ENCODE peak calls at places on chromosomes 13 and 19, in nine cellular contexts. S is PC-3, V is GM23248, G is GM23338, T is neural progenitor cell, A is SK-N-SH, P is hepatocyte, Q is OCI-LY7, H is HCT116. U is an unnamed sample. For H3K36me3, the result is how much of the 10 kb centered on the place peaks cover.

GRCh38 chr19:57118848-57119247 is 937 bp upstream of the USP29 start:
- DNase-seq in P (no peak), Q (no peak), H (no peak), T (no peak), S (no peak), A (no peak), G (no peak), V (no peak), U (no peak)

GRCh38 chr13:60164490-60164889 is 762 bp upstream of the DIAPH3 start:
- DNase-seq in H (no peak), S (peak), A (no peak), Q (no peak), G (peak), T (peak), V (peak), P (no peak), U (no peak)

GRCh38 chr19:50358483-50359431 is 6.7 kb downstream of the NAPSA start:
- DNase-seq in Q (no peak), V (peak), P (no peak), S (peak), G (no peak), T (no peak), A (peak), H (no peak), U (no peak)

GRCh38 chr13:44416297-44416696 is 42.7 kb downstream of the SERP2 start:
- DNase-seq in A (no peak), T (no peak), G (no peak), V (no peak), H (no peak), S (no peak), Q (no peak), P (no peak), U (no peak)

GRCh38 chr13:27516103-27516502 is 65.7 kb upstream of the MTIF3 start:
- DNase-seq in V (no peak), Q (no peak), P (no peak), G (no peak), H (no peak), S (no peak), A (no peak), T (no peak), U (no peak)

GRCh38 chr13:23025848-23026608 is 154.8 kb upstream of the SGCG start:
- DNase-seq in T (no peak), G (no peak), Q (no peak), S (no peak), H (no peak), P (peak), A (no peak), V (no peak), U (no peak)

GRCh38 chr13:43472344-43472743 is 314.4 kb downstream of the ENOX1 start:
- DNase-seq in G (no peak), H (no peak), V (no peak), P (no peak), Q (no peak), A (no peak), T (no peak), S (no peak), U (no peak)

GRCh38 chr13:110564472-110564985 is 3.0 kb upstream of the RAB20 start:
- DNase-seq in A (no peak), H (no peak), S (no peak), Q (no peak), T (no peak), G (no peak), P (no peak), V (no peak), U (no peak)

GRCh38 chr19:46623915-46624502 is 880 bp downstream of the PTGIR start:
- DNase-seq in S (no peak), G (no peak), P (no peak), T (no peak), Q (no peak), A (no peak), H (no peak), V (no peak), U (no peak)

GRCh38 chr13:55963934-55964333 is 1176.8 kb upstream of the PRR20A start:
- DNase-seq in T (no peak), V (no peak), G (no peak), S (no peak), A (no peak), P (no peak), H (no peak), Q (no peak), U (no peak)

GRCh38 chr13:73223372-73223781 is 164.6 kb downstream of the KLF5 start:
- DNase-seq in P (no peak), H (no peak), Q (no peak), A (no peak), S (peak), V (no peak), T (no peak), G (no peak), U (peak)

GRCh38 chr13:65784088-65784816 is 1445.9 kb downstream of the PCDH9 start:
- DNase-seq in P (no peak), S (no peak), H (no peak), T (no peak), A (no peak), V (no peak), Q (no peak), G (no peak), U (no peak)

GRCh38 chr13:41457589-41458186 is 338 bp downstream of the RGCC start:
- DNase-seq in G (peak), H (no peak), Q (peak), P (peak), V (peak), S (no peak), A (peak), T (no peak), U (peak)

GRCh38 chr13:112775791-112776279 is 86.0 kb downstream of the ATP11A start:
- DNase-seq in Q (no peak), S (no peak), A (peak), P (no peak), V (no peak), T (peak), H (no peak), G (no peak), U (no peak)

GRCh38 chr13:20749377-20749776 is 24.4 kb downstream of the EEF1AKMT1 start:
- DNase-seq in V (no peak), T (no peak), S (no peak), P (no peak), H (no peak), G (no peak), A (no peak), Q (no peak), U (no peak)

GRCh38 chr19:41159861-41160260 is 33.2 kb upstream of the CYP2S1 start:
- DNase-seq in Q (no peak), A (no peak), G (no peak), P (no peak), S (no peak), H (no peak), T (no peak), V (no peak), U (no peak)

GRCh38 chr19:8571006-8571411 is 6.2 kb downstream of the MYO1F start:
- DNase-seq in Q (no peak), P (no peak), A (no peak), T (no peak), S (peak), G (no peak), H (no peak), V (peak), U (peak)

GRCh38 chr19:49554701-49555181 is 25.6 kb downstream of the NOSIP start:
- DNase-seq in H (no peak), Q (no peak), A (no peak), P (no peak), V (peak), G (no peak), S (no peak), T (no peak), U (no peak)

GRCh38 chr13:101211261-101211660 is 205.0 kb downstream of the NALCN start:
- DNase-seq in H (no peak), P (no peak), A (no peak), V (peak), T (no peak), Q (no peak), G (no peak), S (peak), U (no peak)

GRCh38 chr19:45443462-45444317 is 20.0 kb upstream of the ERCC1 start:
- DNase-seq in T (peak), G (peak), P (peak), A (peak), S (peak), V (peak), H (peak), Q (peak), U (no peak)

GRCh38 chr19:1610579-1610978 is 5.3 kb upstream of the UQCR11 start:
- DNase-seq in H (no peak), P (no peak), V (no peak), S (no peak), Q (no peak), A (no peak), G (no peak), T (no peak), U (no peak)

GRCh38 chr19:30691767-30692516 is 319.8 kb downstream of the ZNF536 start:
- DNase-seq in V (no peak), H (no peak), G (no peak), Q (no peak), T (no peak), A (peak), S (no peak), P (no peak), U (no peak)

GRCh38 chr19:47210689-47211316 is 20.2 kb downstream of the BBC3 start:
- DNase-seq in P (peak), A (peak), S (peak), G (peak), V (peak), T (peak), Q (peak), H (no peak), U (peak)

GRCh38 chr13:27549406-27549981 is 70.8 kb downstream of the LNX2 start:
- DNase-seq in Q (no peak), H (no peak), V (no peak), P (peak), G (no peak), S (peak), T (no peak), A (no peak), U (no peak)

GRCh38 chr19:17549088-17549740 is 6.2 kb upstream of the COLGALT1 start:
- DNase-seq in A (no peak), V (no peak), P (no peak), T (no peak), G (no peak), Q (no peak), H (peak), S (no peak), U (no peak)

GRCh38 chr19:23542562-23542961 is 144.4 kb downstream of the ZNF675 start:
- DNase-seq in A (no peak), Q (no peak), H (no peak), T (no peak), V (no peak), S (no peak), P (no peak), G (no peak), U (no peak)

GRCh38 chr19:38744906-38745305 is 632 bp upstream of the CAPN12 start:
- DNase-seq in Q (no peak), T (no peak), A (no peak), P (no peak), G (no peak), V (no peak), S (no peak), H (no peak), U (no peak)

GRCh38 chr13:112489199-112489598 is 98.8 kb downstream of the TUBGCP3 start:
- DNase-seq in H (no peak), V (no peak), A (no peak), T (no peak), S (no peak), Q (no peak), P (no peak), G (no peak), U (no peak)

DNA sequence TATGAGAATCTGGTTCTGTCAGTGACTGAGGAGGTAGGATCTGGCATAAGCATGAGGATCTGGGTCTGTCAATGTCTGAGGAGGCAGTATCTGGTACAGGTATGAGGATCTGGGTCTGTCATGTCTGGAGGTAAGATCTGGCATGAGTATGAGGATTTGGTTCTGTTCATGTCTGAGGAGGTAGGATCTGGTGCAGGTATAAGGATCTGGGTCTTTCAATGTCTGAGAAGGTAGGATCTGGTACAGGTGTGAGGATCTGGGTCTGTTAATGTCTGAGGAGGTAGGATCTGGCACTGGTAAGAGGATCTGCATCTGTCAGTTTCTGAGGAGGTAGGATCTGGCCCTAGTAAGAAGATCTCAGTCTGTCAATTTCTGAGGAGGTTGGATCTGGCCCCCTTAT is 12.4 kb upstream of the PDCD2L start:
- DNase-seq in A (no peak), P (no peak), V (no peak), S (no peak), G (no peak), H (no peak), Q (no peak), T (no peak), U (no peak)
- H3K36me3 ChIP-seq in A (under half), P (under half), V (under half), S (half or more), G (under half), H (half or more), Q (half or more), T (under half), U (under half)

GRCh38 chr19:44356383-44357111 is at the start of gene ZNF112:
- DNase-seq in T (peak), S (peak), P (peak), G (peak), H (peak), A (peak), V (peak), Q (no peak), U (no peak)
- TF ChIP-seq EZH2phosphoT487 in T (no peak), S (no peak), P (no peak), G (no peak), H (no peak), A (no peak), V (no peak), Q (no peak), U (no peak)

GRCh38 chr19:13781547-13781946 is 7.3 kb downstream of the C19orf53 start:
- DNase-seq in S (peak), P (peak), Q (no peak), G (peak), T (peak), A (peak), H (peak), V (peak), U (no peak)
- H2AFZ ChIP-seq in S (no peak), P (no peak), Q (no peak), G (no peak), T (no peak), A (no peak), H (no peak), V (peak), U (no peak)

GRCh38 chr13:38685974-38686571 is 804 bp upstream of the FREM2 start:
- DNase-seq in V (peak), S (peak), G (peak), T (peak), A (peak), H (no peak), P (peak), Q (no peak), U (peak)

GRCh38 chr13:38690231-38690630 is 3.4 kb downstream of the FREM2 start:
- DNase-seq in G (no peak), Q (no peak), A (no peak), S (no peak), V (no peak), P (no peak), H (no peak), T (no peak), U (no peak)

GRCh38 chr13:38688674-38689073 is 1.8 kb downstream of the FREM2 start:
- DNase-seq in P (no peak), T (no peak), A (no peak), G (no peak), Q (no peak), S (no peak), V (no peak), H (no peak), U (no peak)

GRCh38 chr13:38686635-38687245 is at the start of gene FREM2:
- DNase-seq in V (peak), P (peak), H (no peak), S (peak), A (no peak), G (peak), T (peak), Q (no peak), U (peak)

DNA sequence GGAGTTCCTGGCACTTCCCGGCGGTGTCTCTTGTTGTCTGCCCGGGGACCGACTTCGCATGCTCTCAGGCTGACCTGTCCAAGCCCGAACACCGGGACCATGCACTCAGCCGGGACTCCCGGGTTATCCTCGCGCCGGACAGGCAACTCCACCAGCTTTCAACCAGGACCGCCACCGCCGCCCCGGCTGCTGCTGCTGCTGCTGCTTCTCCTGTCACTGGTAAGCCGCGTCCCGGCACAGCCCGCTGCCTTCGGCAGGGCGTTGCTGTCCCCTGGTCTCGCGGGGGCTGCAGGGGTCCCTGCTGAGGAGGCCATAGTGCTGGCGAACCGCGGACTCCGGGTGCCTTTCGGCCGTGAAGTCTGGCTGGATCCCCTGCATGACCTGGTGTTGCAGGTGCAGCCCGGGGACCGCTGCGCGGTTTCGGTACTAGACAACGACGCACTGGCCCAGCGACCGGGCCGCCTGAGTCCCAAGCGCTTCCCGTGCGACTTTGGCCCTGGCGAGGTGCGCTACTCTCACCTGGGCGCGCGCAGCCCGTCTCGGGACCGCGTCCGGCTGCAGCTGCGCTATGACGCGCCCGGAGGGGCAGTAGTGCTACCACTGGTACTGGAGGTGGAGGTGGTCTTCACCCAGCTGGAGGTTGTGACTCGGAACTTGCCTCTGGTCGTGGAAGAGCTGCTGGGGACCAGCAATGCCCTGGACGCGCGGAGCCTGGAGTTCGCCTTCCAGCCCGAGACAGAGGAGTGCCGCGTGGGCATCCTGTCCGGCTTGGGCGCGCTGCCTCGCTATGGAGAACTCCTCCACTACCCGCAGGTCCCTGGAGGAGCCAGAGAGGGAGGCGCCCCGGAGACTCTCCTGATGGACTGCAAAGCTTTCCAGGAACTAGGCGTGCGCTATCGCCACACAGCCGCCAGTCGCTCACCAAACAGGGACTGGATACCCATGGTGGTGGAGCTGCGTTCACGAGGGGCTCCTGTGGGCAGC is 661 bp downstream of the FREM2 start:
- DNase-seq in H (no peak), V (peak), G (peak), A (peak), Q (no peak), P (peak), T (peak), S (no peak), U (peak)
- H3K36me3 ChIP-seq in H (under half), V (under half), G (under half), A (under half), Q (under half), P (under half), T (under half), S (under half), U (under half)

DNA sequence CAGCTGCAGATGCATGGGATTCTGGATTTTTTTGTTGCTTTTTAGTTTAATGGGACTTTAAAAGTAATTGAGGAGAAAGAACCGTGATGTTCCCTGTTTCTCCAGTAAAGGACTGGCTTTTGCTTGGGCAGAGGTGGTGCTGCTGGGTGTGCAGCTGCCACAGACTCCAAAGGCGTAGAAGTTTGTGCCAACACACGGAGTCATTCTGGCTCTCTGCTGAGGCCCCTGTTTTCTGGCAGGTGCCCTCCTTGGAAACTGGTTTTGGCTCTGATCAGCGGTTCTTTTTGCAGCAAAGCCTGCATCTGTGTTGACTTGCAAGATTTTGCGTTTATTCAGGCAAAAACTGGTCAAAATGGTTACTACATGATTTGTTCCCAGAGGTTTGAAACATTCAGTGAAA is 16.0 kb upstream of the QTRT1 start:
- DNase-seq in H (no peak), G (no peak), Q (no peak), S (no peak), V (no peak), T (no peak), P (no peak), A (no peak), U (no peak)
- TF ChIP-seq EZH2phosphoT487 in H (no peak), G (no peak), Q (no peak), S (no peak), V (no peak), T (no peak), P (no peak), A (no peak), U (no peak)

DNA sequence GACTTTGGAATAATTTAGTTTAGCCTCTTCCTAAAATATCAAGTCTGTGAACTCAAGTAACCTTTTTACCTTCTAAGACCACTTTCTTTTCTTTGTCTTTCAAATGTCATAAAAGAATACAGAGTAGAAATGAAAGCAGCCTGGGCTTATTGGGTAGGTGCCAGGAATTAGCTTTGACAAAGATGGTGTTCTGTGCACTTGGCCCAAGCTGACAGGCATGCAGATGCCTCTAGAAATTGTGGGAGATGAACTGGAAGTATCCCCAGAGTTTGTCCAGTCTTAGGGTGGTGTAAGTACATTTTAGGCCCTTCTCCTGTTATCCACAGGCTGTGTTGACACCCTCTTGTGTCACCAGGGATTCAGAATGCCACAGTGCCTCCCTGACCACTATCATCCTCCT is 343.0 kb downstream of the KCNRG start:
- DNase-seq in P (no peak), H (no peak), A (peak), G (no peak), V (no peak), Q (no peak), T (no peak), S (peak), U (no peak)
- H2AFZ ChIP-seq in P (no peak), H (no peak), A (no peak), G (no peak), V (no peak), Q (peak), T (no peak), S (no peak), U (no peak)